ENCODE peak calls at places on chromosome 5, in four cellular contexts. O, F, Y and G are unnamed samples. For H3K27me3 and H4K20me1, the result is how much of the 10 kb centered on the place peaks cover.

GRCh38 chr5:104942735-104943134 is 1380.1 kb upstream of the NUDT12 start:
- DNase-seq in O (no peak), F (peak), Y (no peak), G (no peak)

GRCh38 chr5:158026248-158027031 is 167.5 kb upstream of the CLINT1 start:
- DNase-seq in O (no peak), F (no peak), Y (no peak), G (peak)

GRCh38 chr5:95644351-95645042 is 2.1 kb upstream of the RFESD start:
- DNase-seq in O (peak), F (peak), Y (peak), G (peak)

GRCh38 chr5:149938272-149938671 is 6.3 kb downstream of the PDE6A start:
- DNase-seq in O (no peak), F (peak), Y (no peak), G (peak)

GRCh38 chr5:62460578-62460983 is 48.0 kb downstream of the IPO11 start:
- DNase-seq in O (no peak), F (peak), Y (peak), G (peak)

GRCh38 chr5:149688406-149688805 is 41.7 kb upstream of the PPARGC1B start:
- DNase-seq in O (no peak), F (no peak), Y (no peak), G (no peak)

GRCh38 chr5:56625577-56625976 is 189.8 kb upstream of the MAP3K1 start:
- DNase-seq in O (no peak), F (peak), Y (no peak), G (peak)

GRCh38 chr5:127959152-127959764 is 124.3 kb upstream of the SLC12A2 start:
- DNase-seq in O (no peak), F (peak), Y (no peak), G (peak)

GRCh38 chr5:78533356-78533755 is 115.2 kb downstream of the LHFPL2 start:
- DNase-seq in O (no peak), F (peak), Y (peak), G (peak)

GRCh38 chr5:172437445-172438303 is 16.7 kb downstream of the SH3PXD2B start:
- DNase-seq in O (no peak), F (peak), Y (no peak), G (peak)

GRCh38 chr5:218457-219289 is 553 bp downstream of the SDHA start:
- DNase-seq in O (no peak), F (peak), Y (peak), G (peak)

GRCh38 chr5:115583474-115583873 is 18.8 kb downstream of the TICAM2 start:
- DNase-seq in O (no peak), F (peak), Y (no peak), G (peak)

GRCh38 chr5:135605221-135605620 is 26.4 kb upstream of the CXCL14 start:
- DNase-seq in O (peak), F (no peak), Y (no peak), G (no peak)

GRCh38 chr5:135608761-135609443 is 30.1 kb upstream of the CXCL14 start:
- DNase-seq in O (peak), F (no peak), Y (no peak), G (no peak)

GRCh38 chr5:135609981-135610380 is 31.2 kb upstream of the CXCL14 start:
- DNase-seq in O (no peak), F (no peak), Y (no peak), G (no peak)

GRCh38 chr5:135606431-135606830 is 27.6 kb upstream of the CXCL14 start:
- DNase-seq in O (peak), F (no peak), Y (no peak), G (no peak)

GRCh38 chr5:135608361-135608760 is 29.6 kb upstream of the CXCL14 start:
- DNase-seq in O (peak), F (no peak), Y (no peak), G (no peak)
- H3K27me3 ChIP-seq in O (under half), F (half or more), Y (under half), G (under half)

GRCh38 chr5:107572800-107573368 is 97.9 kb downstream of the EFNA5 start:
- DNase-seq in O (no peak), F (no peak), Y (no peak), G (no peak)
- H3K9ac ChIP-seq in O (no peak), F (peak), Y (no peak), G (no peak)

DNA sequence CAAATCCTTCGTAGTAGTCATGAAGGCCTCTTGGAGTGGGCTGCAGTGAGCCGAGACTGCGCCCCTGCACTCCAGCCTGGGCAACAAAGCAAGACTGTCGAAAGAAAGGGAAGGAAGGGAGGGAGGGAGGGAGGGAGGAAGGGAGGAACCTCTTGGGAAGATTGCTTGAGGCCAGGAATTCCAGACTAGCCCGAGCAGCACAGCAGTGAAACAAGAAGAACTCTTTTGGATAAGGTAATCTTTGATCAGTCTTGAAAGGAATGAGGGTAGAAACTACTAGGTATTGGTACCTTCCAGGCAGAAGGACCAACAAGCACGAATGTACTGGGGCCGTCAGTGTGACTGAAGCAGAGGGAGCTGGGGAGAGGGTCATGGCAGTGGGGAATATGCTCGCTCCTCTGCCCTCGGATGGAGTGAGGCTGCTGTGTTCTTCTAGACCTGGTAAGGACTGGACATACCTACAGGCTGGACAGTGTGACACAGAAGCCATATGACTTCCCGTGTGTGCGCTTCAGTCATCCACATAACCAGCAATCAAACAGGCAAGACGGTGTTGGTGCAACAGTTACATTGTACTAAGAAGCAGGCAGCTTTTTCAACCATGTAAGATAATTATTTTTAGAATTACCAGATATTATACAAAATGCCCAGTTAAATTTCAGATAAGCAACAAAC is 45.1 kb downstream of the P4HA2 start:
- DNase-seq in O (no peak), F (no peak), Y (no peak), G (peak)
- H4K20me1 ChIP-seq in O (under half), F (under half), Y (under half), G (under half)

GRCh38 chr5:131795128-131795719 is 1.6 kb downstream of the FNIP1 start:
- DNase-seq in O (no peak), F (no peak), Y (peak), G (peak)
- H3K27me3 ChIP-seq in O (under half), F (under half), Y (under half), G (under half)